ENCODE peak calls at places on chromosomes 7 and 10, in seven cellular contexts. C, H, K, I, X, J and U are unnamed samples.
A peak's percentile ranks its signal among the peaks of the same experiment; 100 is the strongest.

GRCh38 chr7:133481676-133482075 is 228.8 kb downstream of the EXOC4 start:
- DNase-seq in C (no peak), H (no peak), K (peak; percentile 3), I (no peak), X (no peak), J (no peak), U (no peak)

GRCh38 chr7:47375590-47375989 is 206.3 kb downstream of the TNS3 start:
- DNase-seq in C (no peak), H (no peak), K (no peak), I (no peak), X (no peak), J (no peak), U (no peak)

GRCh38 chr7:92955081-92955480 is 118.7 kb upstream of the CDK6 start:
- DNase-seq in C (no peak), H (no peak), K (no peak), I (no peak), X (no peak), J (no peak), U (no peak)

GRCh38 chr10:119620241-119620753 is 23.5 kb upstream of the TIAL1 start:
- DNase-seq in C (no peak), H (no peak), K (no peak), I (no peak), X (no peak), J (no peak), U (no peak)

GRCh38 chr10:34286136-34286739 is 528.9 kb downstream of the PARD3 start:
- DNase-seq in C (no peak), H (no peak), K (no peak), I (no peak), X (no peak), J (no peak), U (no peak)

GRCh38 chr7:12119638-12120303 is 91.3 kb upstream of the TMEM106B start:
- DNase-seq in C (no peak), H (no peak), K (no peak), I (no peak), X (no peak), J (no peak), U (no peak)

GRCh38 chr10:63430091-63430998 is 35.4 kb downstream of the JMJD1C start:
- DNase-seq in C (no peak), H (no peak), K (no peak), I (no peak), X (no peak), J (no peak), U (no peak)

GRCh38 chr7:101108330-101108857 is 18.5 kb upstream of the SERPINE1 start:
- DNase-seq in C (no peak), H (no peak), K (no peak), I (no peak), X (peak; percentile 54), J (no peak), U (no peak)

GRCh38 chr10:130763491-130763890 is 548.0 kb downstream of the TCERG1L start:
- DNase-seq in C (no peak), H (no peak), K (no peak), I (no peak), X (no peak), J (no peak), U (no peak)

GRCh38 chr10:11197854-11198253 is 180.2 kb downstream of the CELF2 start:
- DNase-seq in C (peak; percentile 5), H (no peak), K (no peak), I (no peak), X (no peak), J (no peak), U (no peak)

GRCh38 chr7:13880789-13881188 is 108.7 kb downstream of the ETV1 start:
- DNase-seq in C (no peak), H (no peak), K (no peak), I (no peak), X (no peak), J (no peak), U (no peak)

GRCh38 chr10:124387078-124387874 is 31.4 kb downstream of the OAT start:
- DNase-seq in C (no peak), H (no peak), K (peak; percentile 17), I (no peak), X (no peak), J (no peak), U (no peak)

GRCh38 chr7:155166673-155167370 is 96.7 kb downstream of the HTR5A start:
- DNase-seq in C (no peak), H (no peak), K (peak; percentile 74), I (no peak), X (no peak), J (no peak), U (no peak)

GRCh38 chr10:103648951-103649532 is 155.5 kb downstream of the NEURL1 start:
- DNase-seq in C (no peak), H (no peak), K (no peak), I (no peak), X (no peak), J (no peak), U (no peak)

GRCh38 chr10:69861251-69862240 is 59.8 kb downstream of the COL13A1 start:
- DNase-seq in C (peak; percentile 2), H (no peak), K (peak; percentile 80), I (no peak), X (no peak), J (no peak), U (no peak)

GRCh38 chr7:157612664-157613561 is 276.1 kb downstream of the DNAJB6 start:
- DNase-seq in C (no peak), H (no peak), K (no peak), I (peak; percentile 50), X (peak; percentile 83), J (no peak), U (no peak)

GRCh38 chr7:28920424-28920823 is 37.7 kb downstream of the TRIL start:
- DNase-seq in C (no peak), H (no peak), K (no peak), I (no peak), X (no peak), J (no peak), U (no peak)

GRCh38 chr7:151757274-151757673 is 119.6 kb downstream of the PRKAG2 start:
- DNase-seq in C (no peak), H (no peak), K (no peak), I (no peak), X (no peak), J (no peak), U (no peak)

GRCh38 chr10:69232252-69232651 is 12.1 kb downstream of the HKDC1 start:
- DNase-seq in C (no peak), H (no peak), K (peak; percentile 45), I (no peak), X (no peak), J (no peak), U (no peak)

GRCh38 chr10:110651044-110651958 is 7.2 kb downstream of the RBM20 start:
- DNase-seq in C (no peak), H (no peak), K (no peak), I (no peak), X (peak; percentile 57), J (no peak), U (no peak)

GRCh38 chr10:82266438-82266837 is 391.4 kb downstream of the NRG3 start:
- DNase-seq in C (no peak), H (no peak), K (no peak), I (no peak), X (no peak), J (no peak), U (no peak)

GRCh38 chr10:9012312-9012711 is 957.8 kb downstream of the GATA3 start:
- DNase-seq in C (no peak), H (no peak), K (no peak), I (no peak), X (no peak), J (no peak), U (no peak)

GRCh38 chr7:115015619-115016018 is 93.7 kb downstream of the MDFIC start:
- DNase-seq in C (no peak), H (no peak), K (no peak), I (no peak), X (no peak), J (no peak), U (no peak)

GRCh38 chr7:29342761-29343160 is 148.2 kb downstream of the CHN2 start:
- DNase-seq in C (no peak), H (no peak), K (no peak), I (no peak), X (no peak), J (no peak), U (no peak)

GRCh38 chr10:94066411-94066810 is 72.7 kb downstream of the PLCE1 start:
- DNase-seq in C (no peak), H (peak; percentile 54), K (no peak), I (no peak), X (no peak), J (no peak), U (no peak)

GRCh38 chr10:15168296-15168780 is at the start of gene NMT2:
- DNase-seq in C (peak; percentile 66), H (no peak), K (peak; percentile 88), I (no peak), X (no peak), J (no peak), U (peak; percentile 87)

GRCh38 chr10:21626457-21627161 is 92.6 kb downstream of the MLLT10 start:
- DNase-seq in C (no peak), H (no peak), K (no peak), I (no peak), X (no peak), J (no peak), U (no peak)

GRCh38 chr10:35909291-35909690 is 267.2 kb upstream of the FZD8 start:
- DNase-seq in C (no peak), H (no peak), K (no peak), I (no peak), X (no peak), J (no peak), U (no peak)

GRCh38 chr10:31194986-31195385 is 124.0 kb upstream of the ZEB1 start:
- DNase-seq in C (no peak), H (no peak), K (no peak), I (no peak), X (no peak), J (no peak), U (no peak)

GRCh38 chr10:76302936-76303656 is 871.7 kb downstream of the LRMDA start:
- DNase-seq in C (peak; percentile 5), H (no peak), K (no peak), I (no peak), X (no peak), J (no peak), U (no peak)

GRCh38 chr7:40659231-40659630 is 524.4 kb downstream of the SUGCT start:
- DNase-seq in C (no peak), H (no peak), K (no peak), I (no peak), X (no peak), J (no peak), U (no peak)

GRCh38 chr7:145212050-145212449 is 376.2 kb upstream of the TPK1 start:
- DNase-seq in C (no peak), H (no peak), K (no peak), I (no peak), X (no peak), J (no peak), U (no peak)

GRCh38 chr10:47143072-47143471 is 156.9 kb upstream of the GDF10 start:
- DNase-seq in C (no peak), H (no peak), K (no peak), I (no peak), X (no peak), J (no peak), U (no peak)

GRCh38 chr10:1364151-1364910 is 308.1 kb downstream of the WDR37 start:
- DNase-seq in C (no peak), H (no peak), K (no peak), I (no peak), X (no peak), J (no peak), U (no peak)

GRCh38 chr10:33800986-33801385 is 466.5 kb upstream of the NRP1 start:
- DNase-seq in C (no peak), H (no peak), K (no peak), I (no peak), X (no peak), J (no peak), U (no peak)